ENCODE peak calls at places on chromosomes 4 and X, in four cellular contexts. One of them, this sample, is unnamed.
A peak's percentile ranks its signal among the peaks of the same experiment; 100 is the strongest.

GRCh38 chr4:65917486-65917885 is 247.2 kb upstream of the EPHA5 start:
- DNase-seq in dorsolateral prefrontal cortex: no peak
- DNase-seq in AG10803: no peak
- DNase-seq in brain microvascular endothelial cell: peak; percentile 79
- DNase-seq in this sample: no peak

GRCh38 chr4:5710962-5711478 is at the start of gene EVC:
- DNase-seq in dorsolateral prefrontal cortex: no peak
- DNase-seq in brain microvascular endothelial cell: peak; percentile 78
- DNase-seq in AG10803: peak; percentile 81
- DNase-seq in this sample: no peak

GRCh38 chr4:154024097-154024496 is 235.2 kb upstream of the SFRP2 start:
- DNase-seq in AG10803: no peak
- DNase-seq in dorsolateral prefrontal cortex: no peak
- DNase-seq in brain microvascular endothelial cell: no peak
- DNase-seq in this sample: no peak

GRCh38 chr4:101670897-101671296 is 119.6 kb upstream of the BANK1 start:
- DNase-seq in brain microvascular endothelial cell: no peak
- DNase-seq in dorsolateral prefrontal cortex: no peak
- DNase-seq in AG10803: peak; percentile 30
- DNase-seq in this sample: no peak

GRCh38 chrX:67693928-67694327 is 150.1 kb downstream of the AR start:
- DNase-seq in dorsolateral prefrontal cortex: no peak
- DNase-seq in AG10803: peak; percentile 45
- DNase-seq in brain microvascular endothelial cell: no peak
- DNase-seq in this sample: no peak

GRCh38 chr4:47835489-47835888 is 2.4 kb downstream of the CORIN start:
- DNase-seq in AG10803: peak; percentile 21
- DNase-seq in dorsolateral prefrontal cortex: no peak
- DNase-seq in brain microvascular endothelial cell: peak; percentile 50
- DNase-seq in this sample: no peak

GRCh38 chrX:1355131-1355799 is 18.7 kb downstream of the IL3RA start:
- DNase-seq in dorsolateral prefrontal cortex: no peak
- DNase-seq in brain microvascular endothelial cell: no peak
- DNase-seq in AG10803: no peak
- DNase-seq in this sample: no peak

GRCh38 chr4:125789018-125789417 is 474.3 kb downstream of the FAT4 start:
- DNase-seq in dorsolateral prefrontal cortex: no peak
- DNase-seq in brain microvascular endothelial cell: no peak
- DNase-seq in AG10803: peak; percentile 17
- DNase-seq in this sample: no peak

GRCh38 chr4:151518359-151518758 is 109.4 kb downstream of the FHIP1A start:
- DNase-seq in brain microvascular endothelial cell: no peak
- DNase-seq in dorsolateral prefrontal cortex: no peak
- DNase-seq in AG10803: no peak
- DNase-seq in this sample: no peak

GRCh38 chrX:57607295-57608187 is 15.7 kb downstream of the ZXDB start:
- DNase-seq in AG10803: no peak
- DNase-seq in brain microvascular endothelial cell: no peak
- DNase-seq in dorsolateral prefrontal cortex: no peak
- DNase-seq in this sample: no peak

GRCh38 chr4:15781427-15782095 is 3.4 kb downstream of the CD38 start:
- DNase-seq in dorsolateral prefrontal cortex: no peak
- DNase-seq in brain microvascular endothelial cell: no peak
- DNase-seq in AG10803: no peak
- DNase-seq in this sample: no peak

GRCh38 chrX:47200385-47201150 is 6.9 kb downstream of the UBA1 start:
- DNase-seq in brain microvascular endothelial cell: peak; percentile 21
- DNase-seq in AG10803: peak; percentile 88
- DNase-seq in dorsolateral prefrontal cortex: no peak
- DNase-seq in this sample: no peak

GRCh38 chrX:1393871-1394615 is 2.1 kb upstream of the SLC25A6 start:
- DNase-seq in dorsolateral prefrontal cortex: no peak
- DNase-seq in AG10803: no peak
- DNase-seq in brain microvascular endothelial cell: no peak
- DNase-seq in this sample: no peak

DNA sequence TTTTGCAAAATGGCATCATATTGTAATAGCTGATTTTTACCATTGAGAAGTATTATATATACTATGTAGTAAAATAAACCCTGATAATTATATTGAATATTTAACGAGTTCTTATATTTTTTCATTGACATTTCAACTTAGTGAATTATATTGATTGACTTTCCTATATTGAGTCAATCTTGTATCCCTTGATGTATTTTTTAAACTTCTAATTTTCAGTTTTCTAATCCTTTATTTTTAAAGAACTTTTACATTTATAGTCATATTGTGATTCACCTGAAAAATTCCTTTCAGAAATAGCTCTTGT is 54.4 kb downstream of the CXCL1 start:
- DNase-seq in dorsolateral prefrontal cortex: no peak
- DNase-seq in brain microvascular endothelial cell: no peak
- DNase-seq in AG10803: no peak
- DNase-seq in this sample: no peak
- TF ChIP-seq CTCF in dorsolateral prefrontal cortex: no peak
- TF ChIP-seq CTCF in brain microvascular endothelial cell: no peak
- TF ChIP-seq CTCF in AG10803: no peak
- TF ChIP-seq CTCF in this sample: no peak

DNA sequence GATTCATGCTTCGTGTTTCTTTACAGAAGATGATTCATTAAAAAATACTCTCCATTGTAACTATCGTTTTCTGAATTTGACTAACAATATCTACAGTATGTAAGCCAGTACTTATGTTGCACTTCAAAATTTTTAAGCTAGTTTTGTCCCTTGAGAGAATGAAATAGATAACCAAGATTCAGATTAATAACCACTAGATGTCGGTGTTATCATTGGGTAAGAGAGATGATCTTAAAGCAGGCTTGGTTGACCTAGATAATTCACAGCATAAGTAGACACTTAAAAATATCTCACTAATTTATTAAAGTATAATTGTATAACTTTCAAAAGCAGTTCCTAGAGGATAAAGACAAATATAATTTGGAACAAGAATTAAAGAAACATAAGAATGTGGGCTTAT is 430.9 kb downstream of the C4orf33 start:
- DNase-seq in dorsolateral prefrontal cortex: no peak
- DNase-seq in AG10803: no peak
- DNase-seq in brain microvascular endothelial cell: no peak
- DNase-seq in this sample: no peak
- TF ChIP-seq CTCF in dorsolateral prefrontal cortex: peak; percentile 35
- TF ChIP-seq CTCF in AG10803: no peak
- TF ChIP-seq CTCF in brain microvascular endothelial cell: peak; percentile 23
- TF ChIP-seq CTCF in this sample: no peak

DNA sequence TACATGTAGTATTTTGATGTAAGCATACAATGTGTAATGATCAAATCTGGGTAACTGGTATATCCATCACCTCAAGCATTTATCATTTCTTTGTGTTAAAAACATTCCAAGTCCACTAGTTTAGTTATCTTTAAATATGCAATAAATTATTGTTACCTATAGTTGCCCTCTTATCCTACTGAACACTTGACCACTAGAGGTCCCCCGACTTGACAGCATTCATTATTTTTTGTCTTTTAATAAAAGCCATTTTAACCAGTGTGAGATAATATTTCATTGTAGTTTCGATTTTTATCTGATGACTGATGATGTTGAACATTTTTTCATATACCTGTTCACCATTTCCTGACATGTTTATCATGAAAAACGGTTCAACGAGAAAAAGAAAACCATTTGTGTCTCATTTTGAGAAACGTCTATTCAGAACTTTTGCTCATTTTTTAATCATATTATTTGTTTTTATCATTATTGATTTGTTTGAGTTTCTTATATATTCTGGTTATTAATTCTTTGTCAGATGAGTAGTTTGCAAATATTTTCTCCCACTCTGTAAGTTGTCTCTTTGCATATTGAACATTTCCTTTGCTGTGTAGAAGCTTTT is 199.0 kb upstream of the CXXC4 start:
- DNase-seq in dorsolateral prefrontal cortex: no peak
- DNase-seq in brain microvascular endothelial cell: no peak
- DNase-seq in AG10803: no peak
- DNase-seq in this sample: no peak
- TF ChIP-seq CTCF in dorsolateral prefrontal cortex: peak; percentile 10
- TF ChIP-seq CTCF in brain microvascular endothelial cell: peak; percentile 55
- TF ChIP-seq CTCF in AG10803: no peak
- TF ChIP-seq CTCF in this sample: no peak

DNA sequence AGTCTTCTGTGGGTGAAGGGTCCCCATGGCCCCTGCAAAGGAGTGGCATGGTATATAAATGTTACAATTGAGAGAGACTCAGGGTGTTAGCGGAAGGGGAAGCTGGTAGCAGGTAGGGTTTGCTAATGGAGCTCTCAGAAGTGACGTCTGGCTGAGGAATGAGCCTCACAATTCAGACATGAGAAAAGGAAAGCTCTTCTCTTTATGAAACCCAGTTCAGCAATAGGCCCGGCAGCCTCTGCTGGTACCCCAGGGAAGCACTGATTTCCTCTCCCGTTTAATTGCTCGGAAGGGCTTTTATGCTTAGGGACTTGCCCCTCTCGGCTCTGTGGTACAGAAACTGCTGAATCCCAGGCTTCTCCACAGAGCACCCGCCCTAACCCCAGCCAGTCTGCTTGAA is 19.4 kb upstream of the AFAP1 start:
- DNase-seq in AG10803: no peak
- DNase-seq in brain microvascular endothelial cell: no peak
- DNase-seq in dorsolateral prefrontal cortex: no peak
- DNase-seq in this sample: no peak
- TF ChIP-seq CTCF in AG10803: no peak
- TF ChIP-seq CTCF in brain microvascular endothelial cell: no peak
- TF ChIP-seq CTCF in dorsolateral prefrontal cortex: no peak
- TF ChIP-seq CTCF in this sample: no peak

GRCh38 chr4:53307210-53307609 is 58.7 kb downstream of the SCFD2 start:
- DNase-seq in brain microvascular endothelial cell: no peak
- DNase-seq in AG10803: peak; percentile 18
- DNase-seq in dorsolateral prefrontal cortex: no peak
- DNase-seq in this sample: no peak
- TF ChIP-seq CTCF in brain microvascular endothelial cell: no peak
- TF ChIP-seq CTCF in AG10803: no peak
- TF ChIP-seq CTCF in dorsolateral prefrontal cortex: no peak
- TF ChIP-seq CTCF in this sample: no peak

GRCh38 chr4:92268642-92269041 is 35.1 kb upstream of the GRID2 start:
- DNase-seq in AG10803: no peak
- DNase-seq in dorsolateral prefrontal cortex: no peak
- DNase-seq in brain microvascular endothelial cell: no peak
- DNase-seq in this sample: no peak

GRCh38 chr4:92266521-92266920 is 37.2 kb upstream of the GRID2 start:
- DNase-seq in brain microvascular endothelial cell: no peak
- DNase-seq in dorsolateral prefrontal cortex: no peak
- DNase-seq in AG10803: no peak
- DNase-seq in this sample: no peak

GRCh38 chr4:92265066-92265465 is 38.7 kb upstream of the GRID2 start:
- DNase-seq in brain microvascular endothelial cell: no peak
- DNase-seq in AG10803: no peak
- DNase-seq in dorsolateral prefrontal cortex: no peak
- DNase-seq in this sample: no peak

GRCh38 chr4:92265798-92266197 is 38.0 kb upstream of the GRID2 start:
- DNase-seq in dorsolateral prefrontal cortex: no peak
- DNase-seq in AG10803: no peak
- DNase-seq in brain microvascular endothelial cell: no peak
- DNase-seq in this sample: no peak

DNA sequence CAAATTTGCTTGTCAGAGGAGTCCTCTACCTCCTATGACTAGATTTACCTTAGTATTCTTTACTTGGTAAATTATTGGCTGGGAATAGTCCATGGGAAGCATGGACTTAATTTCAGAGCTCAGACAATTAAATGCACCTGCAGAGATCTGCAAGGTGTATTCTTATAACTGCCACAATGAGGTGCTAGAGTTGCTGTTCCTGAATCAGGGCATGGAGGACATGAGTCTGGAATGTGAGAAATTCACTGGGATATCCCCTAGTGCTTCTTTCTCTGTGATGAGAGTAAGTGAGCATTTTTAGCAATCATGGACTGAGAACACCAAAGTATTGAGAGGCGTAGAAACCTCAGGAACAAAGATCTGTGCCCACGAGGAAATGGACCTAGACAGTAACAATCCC is 32.9 kb upstream of the GRID2 start:
- DNase-seq in dorsolateral prefrontal cortex: no peak
- DNase-seq in brain microvascular endothelial cell: no peak
- DNase-seq in AG10803: no peak
- DNase-seq in this sample: no peak
- TF ChIP-seq CTCF in dorsolateral prefrontal cortex: no peak
- TF ChIP-seq CTCF in brain microvascular endothelial cell: peak; percentile 19
- TF ChIP-seq CTCF in AG10803: no peak
- TF ChIP-seq CTCF in this sample: no peak

DNA sequence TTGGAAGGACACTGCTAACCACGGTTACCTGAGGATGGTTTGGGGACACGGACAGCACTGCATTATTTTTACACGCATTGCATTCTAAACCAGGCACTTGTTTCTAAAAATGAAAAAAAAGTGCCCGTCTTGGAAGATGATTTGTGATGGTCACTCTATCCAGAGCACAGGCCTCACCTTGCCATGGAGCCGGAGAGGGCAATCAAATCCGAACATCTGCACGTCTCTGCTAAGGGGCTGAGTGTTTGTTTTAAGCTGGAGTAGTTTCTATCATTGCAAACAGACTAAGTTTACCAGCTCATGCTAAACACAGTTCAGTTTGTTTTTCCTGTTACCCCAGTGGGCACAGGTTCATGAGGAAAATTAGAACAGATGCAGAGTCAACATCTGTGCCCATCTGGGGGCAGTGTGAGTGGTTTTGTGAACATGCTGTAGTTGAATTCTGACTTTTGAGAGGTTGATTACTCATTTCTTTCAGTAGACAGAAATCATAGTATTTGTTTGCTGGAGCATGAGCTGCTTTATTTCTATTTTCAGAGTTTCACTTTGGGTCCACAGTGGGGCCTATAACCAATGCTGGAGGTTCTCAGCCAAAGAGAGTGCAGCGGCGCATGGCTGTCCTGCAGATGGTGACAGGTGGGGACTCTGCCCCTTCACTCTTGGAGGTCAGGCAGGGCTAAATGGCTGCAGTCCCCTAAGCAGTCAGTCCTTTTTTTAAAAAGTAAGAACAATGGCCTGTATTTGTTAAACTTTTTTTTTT is 65.4 kb upstream of the ENPP6 start:
- DNase-seq in AG10803: no peak
- DNase-seq in brain microvascular endothelial cell: no peak
- DNase-seq in dorsolateral prefrontal cortex: no peak
- DNase-seq in this sample: no peak
- TF ChIP-seq CTCF in AG10803: no peak
- TF ChIP-seq CTCF in brain microvascular endothelial cell: no peak
- TF ChIP-seq CTCF in dorsolateral prefrontal cortex: no peak
- TF ChIP-seq CTCF in this sample: no peak

GRCh38 chrX:81489987-81490386 is 288.1 kb downstream of the SH3BGRL start:
- DNase-seq in brain microvascular endothelial cell: no peak
- DNase-seq in dorsolateral prefrontal cortex: no peak
- DNase-seq in AG10803: no peak
- DNase-seq in this sample: no peak
- TF ChIP-seq CTCF in brain microvascular endothelial cell: no peak
- TF ChIP-seq CTCF in dorsolateral prefrontal cortex: peak; percentile 55
- TF ChIP-seq CTCF in AG10803: no peak
- TF ChIP-seq CTCF in this sample: no peak

This sample was measured in natural killer cell.